ENCODE peak calls at places on chromosomes 13 and 19, in six cellular contexts. E, R, X, P, C and L are unnamed samples.

GRCh38 chr19:44816301-44816700 is 7.4 kb downstream of the BCAM start:
- DNase-seq in E (no peak), R (no peak), X (no peak), P (no peak), C (no peak), L (no peak)

GRCh38 chr19:29880498-29881081 is 61.4 kb upstream of the URI1 start:
- DNase-seq in E (no peak), R (no peak), X (no peak), P (no peak), C (no peak), L (no peak)

GRCh38 chr19:55519461-55520311 is 17.2 kb downstream of the SBK2 start:
- DNase-seq in E (no peak), R (no peak), X (no peak), P (peak; percentile 70), C (no peak), L (no peak)

GRCh38 chr19:4328243-4328990 is 10.2 kb downstream of the STAP2 start:
- DNase-seq in E (peak; percentile 99), R (peak; percentile 98), X (peak; percentile 95), P (peak; percentile 93), C (no peak), L (peak; percentile 97)

GRCh38 chr13:96621634-96622033 is 372.6 kb downstream of the OXGR1 start:
- DNase-seq in E (no peak), R (no peak), X (no peak), P (no peak), C (no peak), L (no peak)

GRCh38 chr13:99506632-99507031 is 5.4 kb downstream of the TM9SF2 start:
- DNase-seq in E (no peak), R (no peak), X (no peak), P (no peak), C (no peak), L (no peak)

GRCh38 chr13:23147264-23147663 is 33.5 kb upstream of the SGCG start:
- DNase-seq in E (no peak), R (no peak), X (no peak), P (no peak), C (no peak), L (no peak)

GRCh38 chr13:82698941-82699340 is 1183.3 kb downstream of the SLITRK1 start:
- DNase-seq in E (no peak), R (no peak), X (no peak), P (peak; percentile 34), C (no peak), L (no peak)

GRCh38 chr19:49567722-49568454 is 12.5 kb downstream of the NOSIP start:
- DNase-seq in E (no peak), R (no peak), X (no peak), P (peak; percentile 57), C (no peak), L (no peak)

GRCh38 chr19:2428756-2429711 is 1.6 kb upstream of the TIMM13 start:
- DNase-seq in E (peak; percentile 51), R (no peak), X (no peak), P (no peak), C (no peak), L (no peak)

GRCh38 chr13:58025821-58026220 is 394.3 kb downstream of the PCDH17 start:
- DNase-seq in E (no peak), R (no peak), X (no peak), P (no peak), C (no peak), L (no peak)

GRCh38 chr13:38564751-38565150 is 122.1 kb upstream of the FREM2 start:
- DNase-seq in E (no peak), R (no peak), X (no peak), P (no peak), C (no peak), L (no peak)

GRCh38 chr19:28426110-28426901 is 786.6 kb downstream of the UQCRFS1 start:
- DNase-seq in E (no peak), R (no peak), X (no peak), P (no peak), C (no peak), L (no peak)

GRCh38 chr13:26280295-26280694 is 26.4 kb downstream of the CDK8 start:
- DNase-seq in E (no peak), R (no peak), X (no peak), P (peak; percentile 9), C (no peak), L (no peak)

GRCh38 chr19:17021793-17022590 is 4.6 kb downstream of the CPAMD8 start:
- DNase-seq in E (no peak), R (no peak), X (no peak), P (no peak), C (no peak), L (no peak)

GRCh38 chr19:20926796-20927195 is 3.7 kb downstream of the ZNF85 start:
- DNase-seq in E (no peak), R (no peak), X (no peak), P (no peak), C (no peak), L (no peak)

GRCh38 chr13:88978607-88979006 is 1307.4 kb downstream of the SLITRK5 start:
- DNase-seq in E (no peak), R (no peak), X (no peak), P (no peak), C (no peak), L (no peak)

GRCh38 chr19:40241809-40242384 is 15.4 kb upstream of the CCNP start:
- DNase-seq in E (peak; percentile 74), R (no peak), X (peak; percentile 74), P (peak; percentile 9), C (no peak), L (no peak)

GRCh38 chr19:48772503-48772953 is 17.2 kb downstream of the FGF21 start:
- DNase-seq in E (peak; percentile 87), R (no peak), X (no peak), P (no peak), C (no peak), L (no peak)

GRCh38 chr13:98094678-98095266 is 48.1 kb upstream of the FARP1 start:
- DNase-seq in E (no peak), R (no peak), X (no peak), P (no peak), C (no peak), L (no peak)

GRCh38 chr13:90686438-90686837 is 661.0 kb upstream of the MIR17HG start:
- DNase-seq in E (no peak), R (no peak), X (no peak), P (peak; percentile 68), C (no peak), L (no peak)

DNA sequence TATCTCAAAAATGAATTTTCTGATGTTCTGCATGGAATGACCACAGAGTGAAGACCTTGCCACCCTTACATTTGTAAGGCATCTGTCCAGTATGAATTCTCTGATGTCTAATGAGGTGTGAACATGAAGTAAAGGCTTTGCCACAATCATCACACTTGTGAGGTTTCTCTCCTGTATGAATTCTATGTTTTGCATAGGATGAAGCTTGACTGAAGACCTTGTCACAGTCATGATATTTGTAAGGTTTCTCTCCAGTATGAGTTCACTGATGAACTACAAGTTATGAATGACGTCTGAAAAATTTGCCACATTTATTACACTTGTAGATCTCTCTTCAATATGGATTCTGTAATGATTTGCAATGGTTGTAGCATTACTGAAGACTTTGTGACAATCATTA is 13.3 kb downstream of the ZNF816 start:
- DNase-seq in E (no peak), R (no peak), X (no peak), P (no peak), C (no peak), L (no peak)
- H3K9me3 ChIP-seq in E (peaks cover 70% of the 10 kb centered on the region), R (peaks cover 29% of the 10 kb centered on the region), X (peaks cover 75% of the 10 kb centered on the region), P (no peaks in the 10 kb centered on the region), C (peaks cover 80% of the 10 kb centered on the region), L (peaks cover 47% of the 10 kb centered on the region)

GRCh38 chr19:41701401-41702075 is 6.9 kb upstream of the CEACAM5 start:
- DNase-seq in E (no peak), R (no peak), X (no peak), P (no peak), C (no peak), L (no peak)

GRCh38 chr19:41700381-41701195 is 7.8 kb upstream of the CEACAM5 start:
- DNase-seq in E (no peak), R (no peak), X (no peak), P (no peak), C (no peak), L (no peak)

GRCh38 chr19:41705393-41706174 is 2.8 kb upstream of the CEACAM5 start:
- DNase-seq in E (no peak), R (peak; percentile 16), X (peak; percentile 18), P (no peak), C (no peak), L (peak; percentile 75)

GRCh38 chr19:41702208-41702651 is 6.2 kb upstream of the CEACAM5 start:
- DNase-seq in E (no peak), R (no peak), X (no peak), P (no peak), C (no peak), L (no peak)

GRCh38 chr19:41703602-41704293 is 4.7 kb upstream of the CEACAM5 start:
- DNase-seq in E (no peak), R (no peak), X (no peak), P (no peak), C (no peak), L (peak; percentile 45)
- H3K9me3 ChIP-seq in E (no peaks in the 10 kb centered on the region), R (no peaks in the 10 kb centered on the region), X (no peaks in the 10 kb centered on the region), P (no peaks in the 10 kb centered on the region), C (no peaks in the 10 kb centered on the region), L (no peaks in the 10 kb centered on the region)

GRCh38 chr13:112113851-112114250 is 46.9 kb downstream of the SOX1 start:
- DNase-seq in E (no peak), R (no peak), X (no peak), P (no peak), C (no peak), L (peak; percentile 59)

GRCh38 chr13:112112534-112113276 is 45.8 kb downstream of the SOX1 start:
- DNase-seq in E (no peak), R (no peak), X (no peak), P (no peak), C (no peak), L (peak; percentile 32)

GRCh38 chr13:112114391-112114790 is 47.4 kb downstream of the SOX1 start:
- DNase-seq in E (no peak), R (no peak), X (no peak), P (no peak), C (no peak), L (peak; percentile 43)

GRCh38 chr13:112115403-112116091 is 48.6 kb downstream of the SOX1 start:
- DNase-seq in E (peak; percentile 23), R (no peak), X (no peak), P (no peak), C (no peak), L (no peak)

DNA sequence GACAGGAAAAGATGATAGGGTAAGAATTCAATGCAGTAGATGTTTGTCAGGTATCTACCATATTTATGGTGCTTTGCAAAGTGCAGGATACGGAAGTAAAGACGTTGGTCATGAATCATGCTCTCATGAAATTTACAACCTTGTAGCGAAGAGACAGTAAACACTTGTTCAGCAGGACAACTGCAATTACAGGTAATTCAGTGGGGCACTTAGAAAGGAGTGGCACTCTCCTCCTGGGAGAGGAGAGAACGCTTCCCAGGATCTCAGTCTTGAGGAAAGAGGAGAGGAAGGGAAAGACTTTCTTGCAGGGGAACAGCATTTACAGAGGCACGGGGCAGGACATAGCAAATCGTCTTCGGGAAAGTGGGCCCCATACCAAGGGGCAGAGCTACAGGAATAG is 46.4 kb downstream of the SOX1 start:
- DNase-seq in E (no peak), R (no peak), X (no peak), P (no peak), C (no peak), L (peak; percentile 7)
- H3K9me3 ChIP-seq in E (no peaks in the 10 kb centered on the region), R (no peaks in the 10 kb centered on the region), X (no peaks in the 10 kb centered on the region), P (no peaks in the 10 kb centered on the region), C (no peaks in the 10 kb centered on the region), L (no peaks in the 10 kb centered on the region)

DNA sequence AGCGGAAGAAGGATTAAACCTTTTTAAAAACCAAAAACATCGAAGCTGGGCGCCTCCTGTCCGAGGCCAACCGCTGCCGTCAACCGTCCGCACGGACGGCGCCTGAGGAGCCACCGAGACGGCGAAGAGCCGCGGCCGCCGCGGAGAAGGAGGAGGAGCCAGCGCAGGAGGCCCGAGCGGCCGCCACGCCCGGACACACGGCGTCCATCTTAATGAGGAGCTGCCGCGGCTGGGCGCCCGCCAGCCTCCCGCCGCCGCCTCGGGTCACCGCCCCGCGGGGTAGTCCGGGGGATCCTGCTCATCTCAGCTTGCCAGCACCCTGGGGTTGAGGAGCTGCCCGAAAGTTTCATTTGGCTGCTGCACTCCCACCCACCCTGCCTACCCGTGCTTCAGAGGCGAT is 10.6 kb downstream of the ZSCAN1 start:
- DNase-seq in E (no peak), R (no peak), X (no peak), P (no peak), C (no peak), L (no peak)
- H3K9me3 ChIP-seq in E (peaks cover 28% of the 10 kb centered on the region), R (no peaks in the 10 kb centered on the region), X (peaks cover 98% of the 10 kb centered on the region), P (no peaks in the 10 kb centered on the region), C (peaks cover 42% of the 10 kb centered on the region), L (peaks cover 16% of the 10 kb centered on the region)